ENCODE peak calls at places on chromosomes 12 and 14, in five cellular contexts. F is HuH-7.5; A is H9; I is IMR-90; H is stimulated activated CD4-positive, alpha-beta T cell treated with anti-CD3 and anti-CD28 coated beads, Interleukin-1b, Interleukin-23, amount 100 ng/mL, for 4 hours. J is an unnamed sample.

GRCh38 chr12:111344254-111344875 is 24.5 kb downstream of the PHETA1 start:
- DNase-seq in I (no peak), H (no peak), F (no peak), A (no peak), J (no peak)

GRCh38 chr12:101018540-101018939 is 191.5 kb downstream of the SLC5A8 start:
- DNase-seq in H (no peak), I (peak), A (no peak), F (peak), J (peak)

GRCh38 chr14:59028476-59029202 is 159.8 kb upstream of the DAAM1 start:
- DNase-seq in A (peak), I (peak), H (no peak), F (peak), J (peak)

GRCh38 chr12:5758347-5758746 is 186.7 kb downstream of the ANO2 start:
- DNase-seq in I (no peak), F (no peak), A (no peak), H (no peak), J (no peak)

GRCh38 chr12:53978477-53979356 is 4.0 kb upstream of the HOTAIR start:
- DNase-seq in I (no peak), H (no peak), F (no peak), A (no peak), J (no peak)

GRCh38 chr12:93163260-93164036 is 214.3 kb upstream of the NUDT4 start:
- DNase-seq in H (no peak), F (no peak), A (no peak), I (peak), J (peak)

GRCh38 chr14:22776215-22776614 is 9.7 kb downstream of the OXA1L start:
- DNase-seq in I (no peak), A (no peak), H (no peak), F (no peak), J (no peak)

GRCh38 chr12:38886064-38886463 is 19.3 kb downstream of the CPNE8 start:
- DNase-seq in F (peak), H (no peak), A (no peak), I (no peak), J (peak)

GRCh38 chr14:93049295-93049694 is 66.4 kb downstream of the ITPK1 start:
- DNase-seq in H (no peak), A (no peak), I (no peak), F (no peak), J (no peak)

GRCh38 chr12:67742461-67742860 is 93.9 kb downstream of the DYRK2 start:
- DNase-seq in I (peak), H (no peak), A (no peak), F (no peak), J (no peak)

GRCh38 chr12:102144221-102144620 is 24.2 kb downstream of the PARPBP start:
- DNase-seq in I (no peak), H (no peak), A (no peak), F (no peak), J (no peak)

GRCh38 chr14:56826214-56826613 is 15.9 kb upstream of the OTX2 start:
- DNase-seq in A (no peak), H (no peak), I (no peak), F (no peak), J (no peak)

GRCh38 chr12:110930348-110931314 is 10.3 kb upstream of the MYL2 start:
- DNase-seq in H (no peak), I (no peak), F (no peak), A (peak), J (no peak)

GRCh38 chr12:125296701-125297100 is 231.5 kb downstream of the AACS start:
- DNase-seq in I (no peak), F (no peak), H (no peak), A (no peak), J (no peak)

GRCh38 chr12:64019101-64019500 is 174.6 kb downstream of the SRGAP1 start:
- DNase-seq in H (no peak), A (no peak), F (no peak), I (no peak), J (no peak)

GRCh38 chr12:76152161-76152807 is 67.8 kb upstream of the NAP1L1 start:
- DNase-seq in I (no peak), F (no peak), H (no peak), A (no peak), J (no peak)

GRCh38 chr12:51887476-51888315 is at the start of gene ANKRD33:
- DNase-seq in H (no peak), F (no peak), A (peak), I (no peak), J (peak)

GRCh38 chr12:49632986-49633702 is 9.8 kb downstream of the PRPF40B start:
- DNase-seq in F (no peak), H (no peak), I (no peak), A (no peak), J (no peak)

GRCh38 chr14:74579447-74580274 is 32.4 kb downstream of the LTBP2 start:
- DNase-seq in I (peak), F (no peak), A (no peak), H (no peak), J (peak)

GRCh38 chr14:55077691-55078151 is 26.3 kb downstream of the MAPK1IP1L start:
- DNase-seq in F (no peak), I (peak), A (no peak), H (no peak), J (peak)

GRCh38 chr12:49059385-49060232 is 985 bp downstream of the KMT2D start:
- DNase-seq in I (no peak), F (no peak), A (no peak), H (no peak), J (no peak)

GRCh38 chr12:80045594-80045993 is 53.7 kb upstream of the OTOGL start:
- DNase-seq in A (no peak), I (peak), H (no peak), F (no peak), J (peak)

GRCh38 chr14:70192915-70193314 is 4.2 kb upstream of the SLC8A3 start:
- DNase-seq in A (peak), H (no peak), I (no peak), F (no peak), J (no peak)

J was measured in fibroblast of mammary gland.